ENCODE peak calls at places on chromosomes 11 and 22, in seven cellular contexts. O is body of pancreas, J is GM12865, N is MM.1S, H is stomach, S is lower lobe of right lung, Z is coronary artery. R is an unnamed sample.

GRCh38 chr11:60995798-60996197 is 24.3 kb downstream of the CD6 start:
- DNase-seq in O (no peak), J (no peak), N (no peak), H (no peak), S (no peak), Z (no peak), R (no peak)

GRCh38 chr11:113084297-113084696 is 123.1 kb downstream of the NCAM1 start:
- DNase-seq in O (no peak), J (no peak), N (no peak), H (no peak), S (no peak), Z (no peak), R (no peak)

GRCh38 chr11:73464347-73464746 is 88.1 kb downstream of the RELT start:
- DNase-seq in O (no peak), J (no peak), N (no peak), H (no peak), S (no peak), Z (no peak), R (no peak)

GRCh38 chr11:36328956-36329673 is 33.0 kb downstream of the PRR5L start:
- DNase-seq in O (no peak), J (no peak), N (no peak), H (no peak), S (no peak), Z (no peak), R (no peak)

GRCh38 chr11:129209891-129210830 is 18.0 kb upstream of the ARHGAP32 start:
- DNase-seq in O (no peak), J (no peak), N (no peak), H (no peak), S (no peak), Z (no peak), R (no peak)

GRCh38 chr11:121762820-121763219 is 310.1 kb upstream of the SORL1-AS1 start:
- DNase-seq in O (peak; percentile 15), J (no peak), N (no peak), H (no peak), S (no peak), Z (no peak), R (peak; percentile 19)

GRCh38 chr11:121967131-121967689 is 148.8 kb downstream of the BLID start:
- DNase-seq in O (no peak), J (no peak), N (no peak), H (no peak), S (no peak), Z (no peak), R (no peak)

GRCh38 chr22:49913446-49913845 is 4.8 kb downstream of the ALG12 start:
- DNase-seq in O (no peak), J (no peak), N (no peak), H (no peak), S (peak; percentile 43), Z (no peak), R (no peak)

GRCh38 chr22:42131562-42131961 is 952 bp upstream of the CYP2D6 start:
- DNase-seq in O (no peak), J (no peak), N (no peak), H (no peak), S (no peak), Z (no peak), R (no peak)

GRCh38 chr11:73210916-73211667 is 7.0 kb upstream of the P2RY2 start:
- DNase-seq in O (no peak), J (no peak), N (no peak), H (no peak), S (peak; percentile 17), Z (no peak), R (no peak)

GRCh38 chr22:45717787-45718186 is 46.2 kb downstream of the ATXN10 start:
- DNase-seq in O (no peak), J (no peak), N (no peak), H (no peak), S (no peak), Z (no peak), R (no peak)

GRCh38 chr11:9230291-9230690 is 34.9 kb downstream of the DENND5A start:
- DNase-seq in O (no peak), J (no peak), N (no peak), H (no peak), S (no peak), Z (no peak), R (no peak)

GRCh38 chr11:42249956-42250355 is 790.5 kb upstream of the LRRC4C start:
- DNase-seq in O (no peak), J (no peak), N (no peak), H (no peak), S (no peak), Z (no peak), R (no peak)

GRCh38 chr11:115197433-115197832 is 306.8 kb downstream of the CADM1 start:
- DNase-seq in O (no peak), J (no peak), N (no peak), H (no peak), S (no peak), Z (no peak), R (no peak)

GRCh38 chr11:27497284-27497866 is 9.2 kb downstream of the LIN7C start:
- DNase-seq in O (no peak), J (peak; percentile 23), N (peak; percentile 41), H (no peak), S (no peak), Z (no peak), R (no peak)

GRCh38 chr22:37566329-37566837 is 6.1 kb downstream of the CDC42EP1 start:
- DNase-seq in O (peak; percentile 35), J (peak; percentile 27), N (no peak), H (no peak), S (peak; percentile 71), Z (no peak), R (no peak)

GRCh38 chr11:37946155-37946766 is 1348.2 kb upstream of the RAG2 start:
- DNase-seq in O (peak; percentile 40), J (peak; percentile 40), N (peak; percentile 69), H (peak; percentile 29), S (no peak), Z (no peak), R (no peak)

GRCh38 chr11:19966435-19966834 is 193.8 kb downstream of the DBX1 start:
- DNase-seq in O (no peak), J (no peak), N (no peak), H (no peak), S (no peak), Z (no peak), R (no peak)

GRCh38 chr22:23246982-23247766 is 66.9 kb downstream of the BCR start:
- DNase-seq in O (no peak), J (no peak), N (no peak), H (no peak), S (no peak), Z (no peak), R (no peak)

GRCh38 chr11:60658409-60658808 is 41.0 kb upstream of the MS4A8 start:
- DNase-seq in O (peak; percentile 25), J (no peak), N (no peak), H (peak; percentile 31), S (no peak), Z (no peak), R (no peak)

GRCh38 chr22:27372969-27373670 is 428.4 kb downstream of the MN1 start:
- DNase-seq in O (peak; percentile 95), J (peak; percentile 1), N (no peak), H (peak; percentile 65), S (peak; percentile 70), Z (no peak), R (no peak)

GRCh38 chr11:128695539-128696221 is 1.8 kb downstream of the FLI1 start:
- DNase-seq in O (no peak), J (peak; percentile 66), N (peak; percentile 53), H (no peak), S (peak; percentile 81), Z (no peak), R (no peak)

GRCh38 chr22:22928666-22929380 is 41.2 kb downstream of the IGLL5 start:
- DNase-seq in O (no peak), J (peak; percentile 99), N (peak; percentile 100), H (peak; percentile 38), S (peak; percentile 53), Z (no peak), R (no peak)

GRCh38 chr11:120021391-120021953 is 116.4 kb downstream of the TRIM29 start:
- DNase-seq in O (no peak), J (no peak), N (no peak), H (no peak), S (no peak), Z (no peak), R (no peak)

GRCh38 chr11:3111919-3112690 is 53.0 kb downstream of the OSBPL5 start:
- DNase-seq in O (no peak), J (no peak), N (no peak), H (no peak), S (peak; percentile 3), Z (no peak), R (no peak)

GRCh38 chr22:42758929-42759629 is 38.4 kb upstream of the A4GALT start:
- DNase-seq in O (no peak), J (no peak), N (no peak), H (no peak), S (no peak), Z (no peak), R (no peak)

GRCh38 chr11:103862827-103863213 is 173.6 kb upstream of the DDI1 start:
- DNase-seq in O (no peak), J (no peak), N (no peak), H (no peak), S (no peak), Z (no peak), R (no peak)
- TF ChIP-seq CTCF in O (no peak), J (no peak), N (no peak), H (no peak), S (no peak), Z (no peak), R (no peak)

DNA sequence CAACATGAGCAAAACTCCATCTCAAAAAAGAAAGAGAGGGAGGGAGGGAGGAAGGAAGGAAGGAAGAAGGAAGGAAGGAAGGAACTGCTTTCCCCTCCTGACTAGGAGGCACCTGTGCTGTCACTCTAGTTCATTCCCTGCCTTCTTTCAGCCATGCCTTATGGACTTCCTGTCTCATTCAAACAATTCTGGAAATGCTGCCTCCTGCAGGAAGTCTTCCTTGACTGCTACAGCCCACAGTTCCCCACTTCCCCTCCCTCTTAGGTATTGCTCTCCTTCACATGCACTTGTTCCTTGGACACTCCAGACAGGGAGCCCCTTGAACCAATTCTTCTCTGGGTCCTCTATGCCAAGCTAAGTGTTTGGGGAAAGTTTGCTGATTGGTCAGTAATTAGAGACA is 31.6 kb upstream of the WNT11 start:
- DNase-seq in O (no peak), J (peak; percentile 18), N (no peak), H (no peak), S (no peak), Z (no peak), R (no peak)
- TF ChIP-seq CTCF in O (no peak), J (no peak), N (peak; percentile 15), H (no peak), S (peak; percentile 16), Z (no peak), R (no peak)

GRCh38 chr11:64148917-64149617 is 16.8 kb downstream of the MACROD1 start:
- DNase-seq in O (no peak), J (no peak), N (no peak), H (no peak), S (no peak), Z (no peak), R (no peak)
- TF ChIP-seq CTCF in O (no peak), J (no peak), N (no peak), H (peak; percentile 14), S (peak; percentile 8), Z (no peak), R (no peak)

DNA sequence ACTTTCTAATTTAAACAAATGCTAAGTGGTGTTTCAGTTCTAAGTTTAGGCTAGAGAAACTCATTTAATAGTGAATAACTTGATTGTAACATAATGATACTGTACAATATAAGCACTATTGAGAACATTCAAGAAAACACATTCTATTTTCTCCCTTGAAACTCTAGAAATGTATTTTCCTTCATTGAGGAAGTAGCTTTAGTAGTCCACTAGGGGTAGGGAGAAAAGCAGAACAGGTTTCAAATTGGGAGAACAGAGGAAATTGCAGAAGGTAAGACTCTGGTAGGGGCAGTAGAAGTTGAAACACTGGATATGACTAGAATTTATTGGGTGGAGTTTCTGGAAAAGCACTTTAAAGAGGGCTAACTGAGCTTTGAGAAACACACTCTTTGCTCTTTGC is 31.6 kb upstream of the MPPED2 start:
- DNase-seq in O (no peak), J (no peak), N (no peak), H (no peak), S (no peak), Z (no peak), R (no peak)
- TF ChIP-seq CTCF in O (no peak), J (no peak), N (no peak), H (no peak), S (no peak), Z (no peak), R (no peak)